ENCODE peak calls at places on chromosomes 7 and 10, in nine cellular contexts. One of them, this sample, is unnamed.

GRCh38 chr7:979886-980571 is 3.0 kb upstream of the CYP2W1 start:
- DNase-seq in SW 1271: no peak
- DNase-seq in activated CD4-positive, alpha-beta T cell treated with anti-CD3 and anti-CD28 coated beads for 24 hours: no peak
- DNase-seq in activated T-cell treated with anti-CD3 and anti-CD28 coated beads, Interleukin-2, amount 50 U/mL, for 1 hour: no peak
- DNase-seq in activated T-helper 2 cell treated with anti-CD3 and anti-CD28 coated beads, Interferon-gamma antibody, Interleukin-2, Interleukin-4, amounts not matched to agents 10 μg/mL and 5 μg/mL and 100 μg/mL, durations not matched to agents 14 hours and 24 hours and 36 hours: no peak
- DNase-seq in RPMI7951: no peak
- DNase-seq in CD8-positive, alpha-beta T cell: no peak
- DNase-seq in CD14-positive monocyte: peak
- DNase-seq in hippocampal formation: no peak
- DNase-seq in this sample: no peak

GRCh38 chr7:20559883-20560282 is 55.6 kb upstream of the ABCB5 start:
- DNase-seq in SW 1271: no peak
- DNase-seq in activated CD4-positive, alpha-beta T cell treated with anti-CD3 and anti-CD28 coated beads for 24 hours: no peak
- DNase-seq in activated T-cell treated with anti-CD3 and anti-CD28 coated beads, Interleukin-2, amount 50 U/mL, for 1 hour: no peak
- DNase-seq in activated T-helper 2 cell treated with anti-CD3 and anti-CD28 coated beads, Interferon-gamma antibody, Interleukin-2, Interleukin-4, amounts not matched to agents 10 μg/mL and 5 μg/mL and 100 μg/mL, durations not matched to agents 14 hours and 24 hours and 36 hours: no peak
- DNase-seq in RPMI7951: no peak
- DNase-seq in CD8-positive, alpha-beta T cell: no peak
- DNase-seq in CD14-positive monocyte: no peak
- DNase-seq in hippocampal formation: no peak
- DNase-seq in this sample: no peak

GRCh38 chr10:43205681-43206390 is 61.0 kb downstream of the RASGEF1A start:
- DNase-seq in SW 1271: no peak
- DNase-seq in activated CD4-positive, alpha-beta T cell treated with anti-CD3 and anti-CD28 coated beads for 24 hours: no peak
- DNase-seq in activated T-cell treated with anti-CD3 and anti-CD28 coated beads, Interleukin-2, amount 50 U/mL, for 1 hour: peak
- DNase-seq in activated T-helper 2 cell treated with anti-CD3 and anti-CD28 coated beads, Interferon-gamma antibody, Interleukin-2, Interleukin-4, amounts not matched to agents 10 μg/mL and 5 μg/mL and 100 μg/mL, durations not matched to agents 14 hours and 24 hours and 36 hours: no peak
- DNase-seq in RPMI7951: no peak
- DNase-seq in CD8-positive, alpha-beta T cell: no peak
- DNase-seq in CD14-positive monocyte: peak
- DNase-seq in hippocampal formation: no peak
- DNase-seq in this sample: no peak

GRCh38 chr10:13651969-13652720 is 65.4 kb downstream of the PRPF18 start:
- DNase-seq in SW 1271: no peak
- DNase-seq in activated CD4-positive, alpha-beta T cell treated with anti-CD3 and anti-CD28 coated beads for 24 hours: no peak
- DNase-seq in activated T-cell treated with anti-CD3 and anti-CD28 coated beads, Interleukin-2, amount 50 U/mL, for 1 hour: no peak
- DNase-seq in activated T-helper 2 cell treated with anti-CD3 and anti-CD28 coated beads, Interferon-gamma antibody, Interleukin-2, Interleukin-4, amounts not matched to agents 10 μg/mL and 5 μg/mL and 100 μg/mL, durations not matched to agents 14 hours and 24 hours and 36 hours: no peak
- DNase-seq in RPMI7951: no peak
- DNase-seq in CD8-positive, alpha-beta T cell: no peak
- DNase-seq in CD14-positive monocyte: no peak
- DNase-seq in hippocampal formation: no peak
- DNase-seq in this sample: no peak

GRCh38 chr7:159008055-159008405 is 136.6 kb downstream of the VIPR2 start:
- DNase-seq in SW 1271: no peak
- DNase-seq in activated CD4-positive, alpha-beta T cell treated with anti-CD3 and anti-CD28 coated beads for 24 hours: no peak
- DNase-seq in activated T-cell treated with anti-CD3 and anti-CD28 coated beads, Interleukin-2, amount 50 U/mL, for 1 hour: no peak
- DNase-seq in activated T-helper 2 cell treated with anti-CD3 and anti-CD28 coated beads, Interferon-gamma antibody, Interleukin-2, Interleukin-4, amounts not matched to agents 10 μg/mL and 5 μg/mL and 100 μg/mL, durations not matched to agents 14 hours and 24 hours and 36 hours: no peak
- DNase-seq in RPMI7951: no peak
- DNase-seq in CD8-positive, alpha-beta T cell: no peak
- DNase-seq in CD14-positive monocyte: no peak
- DNase-seq in hippocampal formation: no peak
- DNase-seq in this sample: no peak

GRCh38 chr7:92641921-92642511 is 51.8 kb upstream of the FAM133B start:
- DNase-seq in SW 1271: peak
- DNase-seq in activated CD4-positive, alpha-beta T cell treated with anti-CD3 and anti-CD28 coated beads for 24 hours: peak
- DNase-seq in activated T-cell treated with anti-CD3 and anti-CD28 coated beads, Interleukin-2, amount 50 U/mL, for 1 hour: peak
- DNase-seq in activated T-helper 2 cell treated with anti-CD3 and anti-CD28 coated beads, Interferon-gamma antibody, Interleukin-2, Interleukin-4, amounts not matched to agents 10 μg/mL and 5 μg/mL and 100 μg/mL, durations not matched to agents 14 hours and 24 hours and 36 hours: peak
- DNase-seq in RPMI7951: peak
- DNase-seq in CD8-positive, alpha-beta T cell: peak
- DNase-seq in CD14-positive monocyte: peak
- DNase-seq in hippocampal formation: no peak
- DNase-seq in this sample: peak

GRCh38 chr10:78313636-78314035 is 280.0 kb downstream of the RPS24 start:
- DNase-seq in SW 1271: no peak
- DNase-seq in activated CD4-positive, alpha-beta T cell treated with anti-CD3 and anti-CD28 coated beads for 24 hours: no peak
- DNase-seq in activated T-cell treated with anti-CD3 and anti-CD28 coated beads, Interleukin-2, amount 50 U/mL, for 1 hour: no peak
- DNase-seq in activated T-helper 2 cell treated with anti-CD3 and anti-CD28 coated beads, Interferon-gamma antibody, Interleukin-2, Interleukin-4, amounts not matched to agents 10 μg/mL and 5 μg/mL and 100 μg/mL, durations not matched to agents 14 hours and 24 hours and 36 hours: no peak
- DNase-seq in RPMI7951: no peak
- DNase-seq in CD8-positive, alpha-beta T cell: no peak
- DNase-seq in CD14-positive monocyte: no peak
- DNase-seq in hippocampal formation: no peak
- DNase-seq in this sample: no peak

GRCh38 chr7:139294951-139295555 is 46.1 kb upstream of the FMC1 start:
- DNase-seq in SW 1271: no peak
- DNase-seq in activated CD4-positive, alpha-beta T cell treated with anti-CD3 and anti-CD28 coated beads for 24 hours: no peak
- DNase-seq in activated T-cell treated with anti-CD3 and anti-CD28 coated beads, Interleukin-2, amount 50 U/mL, for 1 hour: no peak
- DNase-seq in activated T-helper 2 cell treated with anti-CD3 and anti-CD28 coated beads, Interferon-gamma antibody, Interleukin-2, Interleukin-4, amounts not matched to agents 10 μg/mL and 5 μg/mL and 100 μg/mL, durations not matched to agents 14 hours and 24 hours and 36 hours: no peak
- DNase-seq in RPMI7951: no peak
- DNase-seq in CD8-positive, alpha-beta T cell: no peak
- DNase-seq in CD14-positive monocyte: no peak
- DNase-seq in hippocampal formation: no peak
- DNase-seq in this sample: no peak

GRCh38 chr10:119120413-119120867 is 16.5 kb downstream of the DENND10 start:
- DNase-seq in SW 1271: no peak
- DNase-seq in activated CD4-positive, alpha-beta T cell treated with anti-CD3 and anti-CD28 coated beads for 24 hours: no peak
- DNase-seq in activated T-cell treated with anti-CD3 and anti-CD28 coated beads, Interleukin-2, amount 50 U/mL, for 1 hour: no peak
- DNase-seq in activated T-helper 2 cell treated with anti-CD3 and anti-CD28 coated beads, Interferon-gamma antibody, Interleukin-2, Interleukin-4, amounts not matched to agents 10 μg/mL and 5 μg/mL and 100 μg/mL, durations not matched to agents 14 hours and 24 hours and 36 hours: no peak
- DNase-seq in RPMI7951: peak
- DNase-seq in CD8-positive, alpha-beta T cell: no peak
- DNase-seq in CD14-positive monocyte: no peak
- DNase-seq in hippocampal formation: no peak
- DNase-seq in this sample: no peak

GRCh38 chr10:17730667-17731066 is 21.3 kb upstream of the TMEM236 start:
- DNase-seq in SW 1271: no peak
- DNase-seq in activated CD4-positive, alpha-beta T cell treated with anti-CD3 and anti-CD28 coated beads for 24 hours: no peak
- DNase-seq in activated T-cell treated with anti-CD3 and anti-CD28 coated beads, Interleukin-2, amount 50 U/mL, for 1 hour: no peak
- DNase-seq in activated T-helper 2 cell treated with anti-CD3 and anti-CD28 coated beads, Interferon-gamma antibody, Interleukin-2, Interleukin-4, amounts not matched to agents 10 μg/mL and 5 μg/mL and 100 μg/mL, durations not matched to agents 14 hours and 24 hours and 36 hours: no peak
- DNase-seq in RPMI7951: no peak
- DNase-seq in CD8-positive, alpha-beta T cell: no peak
- DNase-seq in CD14-positive monocyte: no peak
- DNase-seq in hippocampal formation: no peak
- DNase-seq in this sample: no peak

This sample was measured in natural killer cell treated with Interleukin-12 subunit alpha and Interleukin-12 subunit beta and Interleukin-15 and Interleukin-18, amount 100 ng/mL, for 72 hours.